ENCODE peak calls at places on chromosomes 2 and 18, in five cellular contexts. One of them, this sample, is unnamed.

GRCh38 chr2:64766841-64767669 is 113.3 kb upstream of the SERTAD2 start:
- DNase-seq in heart right ventricle: no peak
- DNase-seq in HFF-Myc: no peak
- DNase-seq in coronary artery: no peak
- DNase-seq in kidney: no peak
- DNase-seq in this sample: no peak

GRCh38 chr2:229300814-229301213 is 29.7 kb upstream of the PID1 start:
- DNase-seq in heart right ventricle: no peak
- DNase-seq in HFF-Myc: no peak
- DNase-seq in coronary artery: no peak
- DNase-seq in kidney: no peak
- DNase-seq in this sample: no peak

GRCh38 chr2:58939388-58939787 is 698.3 kb upstream of the FANCL start:
- DNase-seq in heart right ventricle: no peak
- DNase-seq in HFF-Myc: peak; percentile 40
- DNase-seq in coronary artery: no peak
- DNase-seq in kidney: no peak
- DNase-seq in this sample: no peak

GRCh38 chr2:20235655-20236302 is 10.8 kb upstream of the SDC1 start:
- DNase-seq in heart right ventricle: no peak
- DNase-seq in HFF-Myc: no peak
- DNase-seq in coronary artery: no peak
- DNase-seq in kidney: peak; percentile 90
- DNase-seq in this sample: no peak

GRCh38 chr2:199583676-199584075 is 125.9 kb upstream of the SATB2 start:
- DNase-seq in heart right ventricle: no peak
- DNase-seq in HFF-Myc: no peak
- DNase-seq in coronary artery: no peak
- DNase-seq in kidney: no peak
- DNase-seq in this sample: no peak

GRCh38 chr2:86396304-86396785 is 44.8 kb upstream of the KDM3A start:
- DNase-seq in heart right ventricle: peak; percentile 42
- DNase-seq in HFF-Myc: no peak
- DNase-seq in coronary artery: no peak
- DNase-seq in kidney: no peak
- DNase-seq in this sample: no peak

GRCh38 chr2:172182624-172183023 is 79.9 kb upstream of the DLX2 start:
- DNase-seq in heart right ventricle: no peak
- DNase-seq in HFF-Myc: no peak
- DNase-seq in coronary artery: no peak
- DNase-seq in kidney: no peak
- DNase-seq in this sample: no peak

GRCh38 chr2:14723684-14724083 is 91.2 kb downstream of the LRATD1 start:
- DNase-seq in heart right ventricle: no peak
- DNase-seq in HFF-Myc: no peak
- DNase-seq in coronary artery: no peak
- DNase-seq in kidney: no peak
- DNase-seq in this sample: no peak

GRCh38 chr2:155223781-155224406 is 525.4 kb downstream of the KCNJ3 start:
- DNase-seq in heart right ventricle: no peak
- DNase-seq in HFF-Myc: no peak
- DNase-seq in coronary artery: no peak
- DNase-seq in kidney: no peak
- DNase-seq in this sample: no peak

GRCh38 chr2:100580474-100581264 is 17.9 kb downstream of the PDCL3 start:
- DNase-seq in heart right ventricle: no peak
- DNase-seq in HFF-Myc: no peak
- DNase-seq in coronary artery: no peak
- DNase-seq in kidney: no peak
- DNase-seq in this sample: no peak

GRCh38 chr2:239910851-239911629 is 114.1 kb downstream of the NDUFA10 start:
- DNase-seq in heart right ventricle: no peak
- DNase-seq in HFF-Myc: no peak
- DNase-seq in coronary artery: peak; percentile 69
- DNase-seq in kidney: no peak
- DNase-seq in this sample: no peak

GRCh38 chr18:35376742-35377695 is at the start of gene ZNF396:
- DNase-seq in heart right ventricle: peak; percentile 84
- DNase-seq in HFF-Myc: no peak
- DNase-seq in coronary artery: peak; percentile 91
- DNase-seq in kidney: peak; percentile 94
- DNase-seq in this sample: peak; percentile 91
- TF ChIP-seq CTCF in heart right ventricle: peak; percentile 9
- TF ChIP-seq CTCF in HFF-Myc: no peak
- TF ChIP-seq CTCF in coronary artery: no peak
- TF ChIP-seq CTCF in kidney: no peak
- TF ChIP-seq CTCF in this sample: peak; percentile 30

GRCh38 chr18:3447895-3448844 is 1.8 kb upstream of the TGIF1 start:
- DNase-seq in heart right ventricle: peak; percentile 96
- DNase-seq in HFF-Myc: peak; percentile 91
- DNase-seq in coronary artery: peak; percentile 98
- DNase-seq in kidney: peak; percentile 99
- DNase-seq in this sample: peak; percentile 98
- TF ChIP-seq CTCF in heart right ventricle: no peak
- TF ChIP-seq CTCF in HFF-Myc: no peak
- TF ChIP-seq CTCF in coronary artery: no peak
- TF ChIP-seq CTCF in kidney: no peak
- TF ChIP-seq CTCF in this sample: peak; percentile 49

DNA sequence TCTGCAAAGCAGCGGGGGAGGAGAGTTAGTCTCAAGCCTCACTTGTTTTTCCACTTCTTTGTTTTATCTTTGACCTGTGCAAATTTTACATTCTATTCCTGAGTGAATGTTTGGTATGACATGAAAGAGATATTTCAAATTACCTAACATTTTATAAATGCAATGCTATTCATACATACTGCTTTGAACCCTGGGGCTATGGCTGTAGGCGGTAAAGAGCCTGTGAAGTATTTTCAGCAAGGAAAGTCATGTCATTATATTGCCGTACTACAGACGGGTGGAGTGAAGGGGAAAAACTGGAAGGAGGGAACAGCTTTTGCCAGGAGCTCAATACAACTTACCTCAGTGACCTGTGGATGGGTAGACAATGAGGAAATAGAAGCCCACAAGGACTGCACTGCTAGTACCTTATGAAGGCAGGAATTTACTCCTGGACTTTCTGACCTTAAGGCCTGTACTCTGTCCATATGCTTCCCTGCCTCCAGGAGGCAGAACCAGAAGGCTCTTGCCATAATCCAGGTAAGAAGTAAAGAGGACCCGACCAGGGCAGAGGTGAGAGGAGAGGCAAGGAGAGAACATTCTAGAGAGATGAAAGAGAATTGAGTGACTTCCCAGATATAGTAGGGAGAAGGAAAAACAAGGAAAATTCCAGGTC is 28.4 kb upstream of the TET3 start:
- DNase-seq in heart right ventricle: no peak
- DNase-seq in HFF-Myc: no peak
- DNase-seq in coronary artery: no peak
- DNase-seq in kidney: no peak
- DNase-seq in this sample: no peak
- TF ChIP-seq CTCF in heart right ventricle: no peak
- TF ChIP-seq CTCF in HFF-Myc: no peak
- TF ChIP-seq CTCF in coronary artery: no peak
- TF ChIP-seq CTCF in kidney: no peak
- TF ChIP-seq CTCF in this sample: no peak

DNA sequence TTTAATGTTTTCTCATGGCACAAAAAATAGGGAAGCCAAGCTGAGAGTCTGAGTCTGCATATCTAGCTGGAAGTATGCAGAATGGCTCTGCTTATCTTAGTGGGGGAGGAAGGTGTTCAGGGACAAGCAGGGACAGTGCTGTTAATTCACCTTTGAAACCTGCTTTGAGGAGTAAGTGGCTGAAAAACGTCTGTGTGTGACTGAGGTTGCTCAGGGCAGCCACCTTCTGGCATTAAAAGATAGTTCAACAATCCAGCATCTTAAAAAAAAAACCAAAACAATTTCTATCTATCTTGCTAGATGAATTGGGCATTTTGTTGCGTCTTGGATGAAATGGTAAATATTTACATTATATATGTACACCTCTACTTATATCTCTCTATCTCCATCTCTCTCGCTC is 2.0 kb upstream of the TRPM8 start:
- DNase-seq in heart right ventricle: no peak
- DNase-seq in HFF-Myc: no peak
- DNase-seq in coronary artery: no peak
- DNase-seq in kidney: no peak
- DNase-seq in this sample: no peak
- TF ChIP-seq CTCF in heart right ventricle: no peak
- TF ChIP-seq CTCF in HFF-Myc: no peak
- TF ChIP-seq CTCF in coronary artery: no peak
- TF ChIP-seq CTCF in kidney: no peak
- TF ChIP-seq CTCF in this sample: peak; percentile 62

GRCh38 chr18:63895190-63895589 is 7.7 kb downstream of the SERPINB2 start:
- DNase-seq in heart right ventricle: no peak
- DNase-seq in HFF-Myc: no peak
- DNase-seq in coronary artery: no peak
- DNase-seq in kidney: no peak
- DNase-seq in this sample: no peak
- TF ChIP-seq CTCF in heart right ventricle: no peak
- TF ChIP-seq CTCF in HFF-Myc: no peak
- TF ChIP-seq CTCF in coronary artery: no peak
- TF ChIP-seq CTCF in kidney: no peak
- TF ChIP-seq CTCF in this sample: no peak

GRCh38 chr18:12279781-12280531 is 25.8 kb downstream of the CIDEA start:
- DNase-seq in heart right ventricle: peak; percentile 46
- DNase-seq in HFF-Myc: no peak
- DNase-seq in coronary artery: no peak
- DNase-seq in kidney: no peak
- DNase-seq in this sample: no peak

GRCh38 chr18:12276736-12277554 is 22.8 kb downstream of the CIDEA start:
- DNase-seq in heart right ventricle: no peak
- DNase-seq in HFF-Myc: no peak
- DNase-seq in coronary artery: no peak
- DNase-seq in kidney: no peak
- DNase-seq in this sample: no peak

GRCh38 chr18:12274793-12275192 is 20.6 kb downstream of the CIDEA start:
- DNase-seq in heart right ventricle: no peak
- DNase-seq in HFF-Myc: no peak
- DNase-seq in coronary artery: no peak
- DNase-seq in kidney: no peak
- DNase-seq in this sample: no peak

GRCh38 chr18:12278765-12279682 is 24.9 kb downstream of the CIDEA start:
- DNase-seq in heart right ventricle: peak; percentile 92
- DNase-seq in HFF-Myc: peak; percentile 91
- DNase-seq in coronary artery: peak; percentile 97
- DNase-seq in kidney: peak; percentile 93
- DNase-seq in this sample: no peak

DNA sequence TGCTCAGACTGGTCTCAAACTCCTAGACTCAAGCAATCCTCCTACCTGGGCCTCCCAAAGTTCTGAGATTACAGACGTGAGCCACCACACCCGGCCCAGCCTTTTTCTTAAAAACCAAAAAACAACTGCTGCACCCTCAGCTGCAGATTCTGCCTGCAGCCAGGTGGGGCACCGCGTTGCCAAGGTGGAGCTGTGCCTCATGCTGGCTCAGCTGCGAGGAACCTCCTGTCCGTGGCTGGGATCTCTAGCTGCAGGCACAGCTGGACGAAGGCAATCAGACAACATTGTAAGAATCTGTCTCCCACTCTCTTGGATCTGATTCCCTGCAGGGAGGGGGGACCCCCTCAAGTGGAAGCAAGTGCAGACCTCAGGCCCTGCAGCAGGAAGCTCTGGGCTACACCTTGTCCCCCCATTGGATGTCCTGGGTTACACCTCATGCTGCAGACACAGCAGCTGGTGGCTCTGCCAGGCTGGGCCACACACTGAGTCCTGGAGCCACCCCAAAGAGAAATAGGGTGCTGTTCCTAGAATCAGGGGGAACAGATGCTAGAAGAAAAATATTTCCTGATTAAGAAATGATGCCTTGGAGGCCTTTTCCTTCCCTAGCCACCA is 24.1 kb downstream of the CIDEA start:
- DNase-seq in heart right ventricle: no peak
- DNase-seq in HFF-Myc: no peak
- DNase-seq in coronary artery: no peak
- DNase-seq in kidney: no peak
- DNase-seq in this sample: no peak
- TF ChIP-seq CTCF in heart right ventricle: no peak
- TF ChIP-seq CTCF in HFF-Myc: peak; percentile 24
- TF ChIP-seq CTCF in coronary artery: no peak
- TF ChIP-seq CTCF in kidney: no peak
- TF ChIP-seq CTCF in this sample: peak; percentile 36

DNA sequence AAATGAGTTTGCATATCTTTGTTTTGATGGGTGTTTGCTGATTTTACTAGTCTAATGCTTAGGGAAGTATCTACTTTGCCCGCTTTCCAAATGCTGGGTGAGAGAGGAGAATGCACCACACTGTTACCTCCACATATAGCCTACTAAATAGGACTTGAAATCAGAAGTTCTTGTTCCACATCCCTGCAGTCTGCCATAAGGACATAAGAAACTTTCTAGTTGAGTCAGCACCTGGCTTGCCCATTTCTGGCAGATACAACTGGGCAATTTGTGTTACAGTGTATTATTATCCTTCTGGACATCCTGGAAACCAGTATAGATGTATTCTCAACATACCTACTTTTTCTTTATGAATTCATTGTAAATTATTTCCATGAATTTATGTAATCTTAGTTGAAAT is 29.5 kb downstream of the ANXA4 start:
- DNase-seq in heart right ventricle: no peak
- DNase-seq in HFF-Myc: no peak
- DNase-seq in coronary artery: no peak
- DNase-seq in kidney: no peak
- DNase-seq in this sample: no peak
- TF ChIP-seq CTCF in heart right ventricle: no peak
- TF ChIP-seq CTCF in HFF-Myc: no peak
- TF ChIP-seq CTCF in coronary artery: no peak
- TF ChIP-seq CTCF in kidney: no peak
- TF ChIP-seq CTCF in this sample: no peak

DNA sequence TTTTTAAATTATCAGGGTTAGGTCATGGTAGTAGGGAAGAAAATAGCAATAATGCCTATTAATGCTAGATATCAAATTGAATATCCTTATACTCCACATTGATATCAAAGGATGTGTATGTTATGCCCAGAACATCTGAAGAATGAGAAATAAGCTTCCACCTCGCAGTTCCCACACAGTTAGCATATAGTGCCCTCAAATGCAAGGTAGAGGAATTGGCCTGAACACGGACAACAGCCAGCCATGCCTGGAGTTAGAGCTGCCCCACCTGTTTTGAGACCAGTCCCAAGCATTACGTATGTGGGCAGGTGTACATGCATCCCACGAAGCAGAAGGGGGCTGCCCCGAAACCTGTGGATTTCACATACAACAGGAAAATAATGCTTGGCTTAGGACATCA is 79.6 kb downstream of the SUMO1 start:
- DNase-seq in heart right ventricle: no peak
- DNase-seq in HFF-Myc: no peak
- DNase-seq in coronary artery: no peak
- DNase-seq in kidney: no peak
- DNase-seq in this sample: no peak
- TF ChIP-seq CTCF in heart right ventricle: peak; percentile 51
- TF ChIP-seq CTCF in HFF-Myc: peak; percentile 33
- TF ChIP-seq CTCF in coronary artery: no peak
- TF ChIP-seq CTCF in kidney: no peak
- TF ChIP-seq CTCF in this sample: peak; percentile 75

This sample was measured in chondrocyte.